ENCODE peak calls at places on chromosomes 3 and 15, in five cellular contexts. O, D, I, L and R are unnamed samples.
A peak's percentile ranks its signal among the peaks of the same experiment; 100 is the strongest.

GRCh38 chr3:71444861-71445259 is 138.7 kb downstream of the FOXP1 start:
- DNase-seq in O (no peak), D (no peak), I (no peak), L (no peak), R (no peak)

GRCh38 chr3:172134352-172134751 is 95.0 kb downstream of the FNDC3B start:
- DNase-seq in O (no peak), D (no peak), I (no peak), L (no peak), R (no peak)

GRCh38 chr3:14262212-14262611 is 83.6 kb downstream of the LSM3 start:
- DNase-seq in O (no peak), D (no peak), I (no peak), L (no peak), R (no peak)

GRCh38 chr3:33898901-33899300 is 100.5 kb downstream of the PDCD6IP start:
- DNase-seq in O (no peak), D (no peak), I (no peak), L (no peak), R (no peak)

GRCh38 chr3:38577089-38578080 is 72.1 kb downstream of the SCN5A start:
- DNase-seq in O (peak; percentile 68), D (no peak), I (no peak), L (no peak), R (no peak)

GRCh38 chr3:141959921-141960554 is 83.6 kb downstream of the ATP1B3 start:
- DNase-seq in O (no peak), D (peak; percentile 61), I (no peak), L (peak; percentile 85), R (peak; percentile 59)

GRCh38 chr3:56904526-56905245 is 102.9 kb upstream of the ARHGEF3 start:
- DNase-seq in O (no peak), D (no peak), I (no peak), L (peak; percentile 30), R (no peak)

GRCh38 chr15:74275957-74276356 is 39.8 kb downstream of the CCDC33 start:
- DNase-seq in O (no peak), D (no peak), I (no peak), L (no peak), R (no peak)

GRCh38 chr3:41364736-41365135 is 165.4 kb downstream of the CTNNB1 start:
- DNase-seq in O (no peak), D (no peak), I (no peak), L (no peak), R (no peak)

GRCh38 chr3:127684871-127685707 is 12.3 kb downstream of the ABTB1 start:
- DNase-seq in O (peak; percentile 82), D (no peak), I (no peak), L (no peak), R (no peak)

GRCh38 chr3:165210132-165210531 is 13.9 kb upstream of the SLITRK3 start:
- DNase-seq in O (no peak), D (no peak), I (no peak), L (no peak), R (no peak)

GRCh38 chr15:101337976-101338375 is 42.9 kb upstream of the SNRPA1 start:
- DNase-seq in O (peak; percentile 63), D (no peak), I (no peak), L (no peak), R (no peak)

GRCh38 chr3:129940086-129940485 is 34.4 kb upstream of the TRH start:
- DNase-seq in O (no peak), D (no peak), I (no peak), L (peak; percentile 57), R (no peak)

GRCh38 chr15:51060058-51060598 is 34.6 kb downstream of the TNFAIP8L3 start:
- DNase-seq in O (no peak), D (no peak), I (no peak), L (no peak), R (no peak)

GRCh38 chr3:145333931-145334330 is 827.1 kb downstream of the PLOD2 start:
- DNase-seq in O (no peak), D (no peak), I (no peak), L (no peak), R (no peak)

GRCh38 chr15:45801543-45801942 is 166.7 kb downstream of the SQOR start:
- DNase-seq in O (no peak), D (no peak), I (no peak), L (no peak), R (no peak)